ENCODE peak calls at places on chromosomes 5 and 9, in ten cellular contexts. O, L, Y, S, J, B, Q, M, T and I are unnamed samples. For H3K27me3, the result is how much of the 10 kb centered on the place peaks cover.

GRCh38 chr5:164680216-164680615 is 1174.8 kb downstream of the MAT2B start:
- DNase-seq in Q (no peak), S (no peak), B (no peak), O (no peak), J (no peak), Y (no peak), L (no peak), M (no peak), T (no peak), I (no peak)

GRCh38 chr9:96574455-96574854 is 45.2 kb downstream of the CDC14B start:
- DNase-seq in L (no peak), J (no peak), Y (no peak), T (no peak), Q (no peak), S (no peak), B (no peak), M (peak), O (no peak), I (no peak)

GRCh38 chr9:114745108-114745848 is 60.6 kb downstream of the TNFSF15 start:
- DNase-seq in J (no peak), Y (no peak), S (no peak), T (no peak), Q (no peak), B (no peak), M (no peak), O (no peak), L (no peak), I (no peak)

GRCh38 chr5:177601577-177602457 is 1.9 kb downstream of the B4GALT7 start:
- DNase-seq in J (peak), T (no peak), O (no peak), L (no peak), Q (no peak), S (no peak), Y (no peak), M (no peak), B (no peak), I (no peak)

GRCh38 chr5:41527201-41527779 is 16.9 kb upstream of the PLCXD3 start:
- DNase-seq in Q (peak), J (no peak), M (no peak), Y (no peak), L (no peak), S (peak), T (no peak), O (peak), B (no peak), I (no peak)

GRCh38 chr5:133612021-133612860 is at the start of gene FSTL4:
- DNase-seq in Q (peak), B (no peak), S (no peak), L (no peak), Y (no peak), T (no peak), O (no peak), M (peak), J (peak), I (no peak)

GRCh38 chr5:43401827-43402226 is 10.4 kb downstream of the CCL28 start:
- DNase-seq in Y (no peak), B (no peak), T (no peak), L (no peak), M (no peak), J (no peak), O (no peak), Q (peak), S (no peak), I (no peak)

GRCh38 chr5:176530406-176530982 is 6.7 kb downstream of the RNF44 start:
- DNase-seq in Y (no peak), M (no peak), S (no peak), Q (no peak), B (no peak), O (no peak), J (no peak), T (no peak), L (no peak), I (no peak)

GRCh38 chr9:94922098-94922607 is 195.7 kb downstream of the AOPEP start:
- DNase-seq in B (no peak), Q (peak), L (peak), O (peak), M (no peak), S (no peak), T (no peak), J (peak), Y (peak), I (no peak)

GRCh38 chr5:6736106-6736505 is 22.9 kb downstream of the TENT4A start:
- DNase-seq in M (peak), T (no peak), B (no peak), S (no peak), L (no peak), J (peak), O (no peak), Y (peak), Q (no peak), I (no peak)

GRCh38 chr5:6734781-6735180 is 21.5 kb downstream of the TENT4A start:
- DNase-seq in B (no peak), M (no peak), Q (no peak), L (no peak), T (no peak), Y (peak), J (no peak), O (peak), S (no peak), I (no peak)

GRCh38 chr5:6739603-6740002 is 26.4 kb downstream of the TENT4A start:
- DNase-seq in M (no peak), Q (no peak), B (no peak), T (no peak), Y (peak), O (peak), J (peak), S (no peak), L (no peak), I (no peak)

GRCh38 chr5:6736524-6737042 is 23.4 kb downstream of the TENT4A start:
- DNase-seq in T (no peak), B (no peak), J (peak), Q (no peak), O (peak), M (no peak), Y (peak), L (no peak), S (no peak), I (no peak)

GRCh38 chr5:6737043-6737941 is 24.1 kb downstream of the TENT4A start:
- DNase-seq in M (no peak), B (no peak), J (peak), O (peak), L (no peak), Q (no peak), S (no peak), Y (no peak), T (no peak), I (no peak)
- H3K4me3 ChIP-seq in M (no peak), B (no peak), J (no peak), O (no peak), L (no peak), Q (no peak), S (no peak), Y (no peak), T (no peak), I (no peak)

GRCh38 chr9:99352786-99353185 is 130.7 kb downstream of the SEC61B start:
- DNase-seq in L (no peak), J (no peak), Q (no peak), Y (no peak), T (no peak), O (no peak), B (no peak), M (no peak), S (no peak), I (no peak)
- H3K27ac ChIP-seq in L (no peak), J (peak), Q (no peak), Y (peak), T (no peak), O (peak), B (no peak), M (peak), S (no peak), I (peak)

GRCh38 chr9:130288393-130288792 is 22.8 kb downstream of the HMCN2 start:
- DNase-seq in S (no peak), Y (peak), T (no peak), Q (no peak), J (peak), L (no peak), M (no peak), B (no peak), O (no peak), I (no peak)

GRCh38 chr9:130287736-130288135 is 22.2 kb downstream of the HMCN2 start:
- DNase-seq in L (no peak), M (no peak), Q (no peak), B (no peak), J (peak), S (no peak), O (no peak), T (no peak), Y (no peak), I (no peak)

GRCh38 chr9:130285271-130285670 is 19.7 kb downstream of the HMCN2 start:
- DNase-seq in S (no peak), Q (no peak), Y (no peak), L (no peak), M (no peak), J (peak), B (no peak), O (no peak), T (no peak), I (no peak)

GRCh38 chr9:130286072-130286770 is 20.7 kb downstream of the HMCN2 start:
- DNase-seq in M (no peak), O (no peak), Y (no peak), L (no peak), Q (no peak), T (no peak), S (no peak), J (no peak), B (no peak), I (no peak)

GRCh38 chr9:130286781-130287428 is 21.3 kb downstream of the HMCN2 start:
- DNase-seq in B (no peak), Q (no peak), M (no peak), L (no peak), Y (no peak), S (no peak), T (no peak), J (peak), O (no peak), I (no peak)
- H3K27me3 ChIP-seq in B (under half), Q (under half), M (under half), L (under half), Y (under half), S (under half), T (under half), J (under half), O (under half), I (half or more)

GRCh38 chr5:10860196-10860543 is 99.1 kb upstream of the DAP start:
- DNase-seq in L (no peak), Q (no peak), O (no peak), T (no peak), S (no peak), J (no peak), Y (no peak), M (no peak), B (no peak), I (no peak)
- H3K4me3 ChIP-seq in L (no peak), Q (no peak), O (no peak), T (no peak), S (no peak), J (no peak), Y (no peak), M (no peak), B (no peak), I (no peak)

DNA sequence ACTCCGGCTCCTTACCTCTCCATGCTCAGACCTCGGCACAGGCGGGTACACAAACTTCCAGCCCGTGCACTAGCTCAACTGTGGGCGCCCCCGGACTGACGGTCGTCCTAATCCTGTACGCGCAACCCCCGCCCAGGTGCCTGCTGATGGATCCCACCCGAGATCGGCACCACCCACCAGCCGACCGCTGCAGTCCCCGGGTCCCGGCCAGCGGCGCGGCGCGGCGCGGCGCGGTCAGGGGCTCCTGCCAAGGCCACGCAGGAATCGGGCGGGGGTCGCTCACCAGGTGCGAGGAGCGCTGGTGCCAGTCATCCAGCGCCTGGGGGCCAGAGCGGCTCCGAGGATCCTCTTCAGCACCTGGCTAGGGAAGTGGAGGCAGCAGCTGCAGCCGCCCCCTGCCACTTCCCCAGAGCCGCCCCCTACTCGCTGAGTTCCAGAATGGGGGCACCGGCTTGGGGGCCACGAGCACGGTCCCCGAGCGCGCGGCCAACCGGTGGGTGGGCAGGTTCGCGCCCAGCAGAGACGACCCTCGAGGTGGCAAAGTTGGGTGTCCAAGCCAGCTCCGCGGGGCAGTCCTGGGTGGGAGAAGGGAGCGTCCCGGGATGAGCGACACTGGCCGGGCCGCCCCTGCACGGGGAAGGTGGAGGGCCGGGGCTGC is 445 bp downstream of the SEMA5A start:
- DNase-seq in L (no peak), M (peak), J (peak), Q (peak), B (no peak), Y (peak), S (no peak), O (no peak), T (no peak), I (no peak)
- H3K27ac ChIP-seq in L (peak), M (no peak), J (peak), Q (peak), B (no peak), Y (peak), S (no peak), O (peak), T (peak), I (peak)

GRCh38 chr5:34998058-34998789 is 49.5 kb downstream of the AGXT2 start:
- DNase-seq in B (no peak), J (no peak), T (no peak), O (no peak), Q (no peak), L (no peak), S (no peak), Y (no peak), M (no peak), I (no peak)
- H3K27me3 ChIP-seq in B (under half), J (under half), T (under half), O (under half), Q (under half), L (under half), S (under half), Y (under half), M (under half), I (under half)

GRCh38 chr5:88868453-88869068 is 14.4 kb downstream of the MEF2C start:
- DNase-seq in L (no peak), O (no peak), Q (no peak), Y (no peak), T (no peak), J (no peak), S (no peak), B (no peak), M (no peak), I (no peak)
- H3K4me3 ChIP-seq in L (no peak), O (no peak), Q (no peak), Y (no peak), T (no peak), J (no peak), S (no peak), B (no peak), M (no peak), I (no peak)

DNA sequence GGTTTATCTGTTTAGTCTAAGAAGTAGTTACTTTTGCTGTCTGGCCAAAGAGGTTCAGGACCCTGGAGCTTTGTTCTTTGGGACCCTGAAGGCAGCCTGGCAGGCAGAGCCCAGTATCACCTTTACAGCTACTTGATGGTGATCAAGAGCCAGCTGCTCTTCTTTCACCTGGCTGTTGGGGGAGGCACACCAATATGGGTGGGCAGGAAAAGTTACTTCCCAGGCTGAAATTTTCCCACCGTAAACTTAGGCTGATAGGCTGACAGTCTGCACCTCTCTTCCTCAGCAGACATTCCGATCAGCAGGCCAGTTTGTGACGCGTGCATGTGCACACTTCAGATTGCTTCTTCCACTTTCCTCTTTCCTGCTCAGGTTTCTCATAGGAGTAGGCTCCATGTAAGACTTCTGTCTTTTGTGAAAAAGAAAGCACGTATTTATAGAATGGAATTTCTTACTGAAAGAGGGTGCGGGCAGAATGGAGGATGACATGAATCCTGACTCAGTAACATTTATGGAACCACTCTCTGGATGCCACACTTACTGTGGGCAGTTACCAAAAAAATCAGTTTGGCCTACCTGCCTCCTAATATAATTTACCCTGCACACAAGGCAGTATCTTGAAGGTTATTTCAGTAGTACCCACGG is 223.9 kb upstream of the DMRT1 start:
- DNase-seq in S (no peak), M (no peak), L (no peak), J (no peak), Q (no peak), O (no peak), Y (no peak), T (no peak), B (no peak), I (no peak)
- H3K27ac ChIP-seq in S (no peak), M (no peak), L (no peak), J (no peak), Q (peak), O (peak), Y (peak), T (peak), B (no peak), I (no peak)

GRCh38 chr5:75616286-75616810 is 5.1 kb downstream of the ANKDD1B start:
- DNase-seq in Q (no peak), S (no peak), B (no peak), O (no peak), T (no peak), Y (no peak), M (no peak), L (no peak), J (no peak), I (no peak)

GRCh38 chr5:75612211-75612579 is 942 bp downstream of the ANKDD1B start:
- DNase-seq in B (no peak), O (no peak), L (no peak), S (no peak), Q (no peak), J (no peak), Y (no peak), T (no peak), M (no peak), I (no peak)

GRCh38 chr5:75616961-75617660 is 5.9 kb downstream of the ANKDD1B start:
- DNase-seq in B (no peak), J (no peak), O (no peak), Y (no peak), S (no peak), L (no peak), Q (peak), M (no peak), T (no peak), I (no peak)

GRCh38 chr5:75611324-75612210 is at the start of gene ANKDD1B:
- DNase-seq in J (peak), S (no peak), B (no peak), O (peak), Q (peak), M (peak), L (no peak), T (no peak), Y (peak), I (no peak)

GRCh38 chr5:75614165-75614564 is 2.9 kb downstream of the ANKDD1B start:
- DNase-seq in S (no peak), J (no peak), O (no peak), L (no peak), T (no peak), Y (no peak), M (no peak), Q (no peak), B (no peak), I (no peak)
- H3K27me3 ChIP-seq in S (under half), J (under half), O (under half), L (under half), T (under half), Y (under half), M (under half), Q (under half), B (under half), I (under half)